ENCODE peak calls at places on chromosome 19, in eight cellular contexts. P, F, R, G, H, J, M and V are unnamed samples.

GRCh38 chr19:50729894-50730293 is 6.7 kb downstream of the CLEC11A start:
- DNase-seq in P (no peak), H (no peak), J (no peak), G (no peak), R (no peak), M (no peak), F (no peak), V (no peak)

GRCh38 chr19:39325778-39326680 is 5.4 kb upstream of the LRFN1 start:
- DNase-seq in G (no peak), F (no peak), P (no peak), M (no peak), R (no peak), J (no peak), H (no peak), V (no peak)

GRCh38 chr19:40237791-40238190 is 11.3 kb upstream of the CCNP start:
- DNase-seq in M (no peak), G (no peak), H (no peak), F (no peak), P (no peak), J (no peak), R (no peak), V (no peak)

GRCh38 chr19:38233740-38234251 is 9.8 kb upstream of the DPF1 start:
- DNase-seq in M (peak), R (peak), G (peak), H (peak), F (peak), P (peak), J (peak), V (peak)

GRCh38 chr19:3479819-3480215 is 508 bp downstream of the SMIM24 start:
- DNase-seq in R (peak), H (no peak), G (no peak), M (no peak), J (peak), F (no peak), P (peak), V (no peak)

GRCh38 chr19:6204212-6204611 is 68.7 kb downstream of the ACSBG2 start:
- DNase-seq in J (no peak), F (no peak), H (no peak), R (no peak), G (peak), P (no peak), M (no peak), V (no peak)

GRCh38 chr19:50349277-50350057 is 16.0 kb downstream of the NAPSA start:
- DNase-seq in G (peak), R (no peak), H (no peak), F (no peak), J (no peak), M (no peak), P (no peak), V (no peak)

GRCh38 chr19:1132625-1133383 is 29.0 kb downstream of the GPX4 start:
- DNase-seq in M (no peak), J (no peak), P (no peak), R (no peak), G (no peak), F (no peak), H (no peak), V (peak)

GRCh38 chr19:46000497-46001246 is 5.4 kb downstream of the CCDC61 start:
- DNase-seq in J (peak), P (peak), H (peak), R (peak), F (no peak), G (no peak), M (peak), V (peak)

GRCh38 chr19:28494466-28494865 is 718.5 kb downstream of the UQCRFS1 start:
- DNase-seq in P (no peak), F (no peak), J (no peak), H (no peak), R (no peak), G (no peak), M (peak), V (no peak)

GRCh38 chr19:10737680-10738079 is 19.8 kb downstream of the DNM2 start:
- DNase-seq in F (no peak), P (no peak), M (no peak), G (no peak), R (no peak), J (no peak), H (no peak), V (no peak)

GRCh38 chr19:33035461-33035860 is 29.2 kb downstream of the RHPN2 start:
- DNase-seq in J (no peak), R (no peak), M (no peak), H (no peak), P (no peak), G (no peak), F (no peak), V (no peak)

GRCh38 chr19:28706693-28707092 is 506.3 kb downstream of the UQCRFS1 start:
- DNase-seq in G (peak), R (no peak), M (no peak), P (no peak), J (no peak), H (no peak), F (no peak), V (no peak)